ENCODE peak calls at places on chromosomes 3 and 15, in eight cellular contexts. E is Peyer's patch; T is PC-3; S is tibial nerve; G is esophagus squamous epithelium; M is hepatocyte; V is heart left ventricle; A is CD4-positive, alpha-beta memory T cell. Q is an unnamed sample. For H3K4me1, the result is how much of the 10 kb centered on the place peaks cover.

GRCh38 chr3:195895078-195895899 is 13.1 kb downstream of the TNK2 start:
- DNase-seq in G (no peak), S (no peak), E (peak), A (peak), T (peak), M (peak), V (no peak), Q (peak)

GRCh38 chr3:71066849-71067261 is 516.7 kb downstream of the FOXP1 start:
- DNase-seq in S (no peak), A (peak), T (peak), E (no peak), G (no peak), M (no peak), V (no peak), Q (no peak)

GRCh38 chr3:50345586-50345985 is at the start of gene ZMYND10:
- DNase-seq in M (peak), E (peak), T (peak), A (peak), G (no peak), V (peak), S (no peak), Q (peak)

GRCh38 chr3:178618197-178618596 is 82.0 kb downstream of the KCNMB2 start:
- DNase-seq in G (no peak), S (no peak), T (no peak), M (peak), E (no peak), A (no peak), V (no peak), Q (no peak)

GRCh38 chr15:53844634-53845033 is 85.2 kb upstream of the WDR72 start:
- DNase-seq in V (no peak), S (no peak), E (no peak), T (no peak), A (no peak), G (no peak), M (no peak), Q (no peak)

GRCh38 chr3:88038561-88038960 is 20.2 kb downstream of the CGGBP1 start:
- DNase-seq in S (no peak), G (no peak), T (no peak), E (no peak), M (no peak), V (no peak), A (no peak), Q (no peak)

GRCh38 chr3:56691165-56692000 is 8.3 kb upstream of the TASOR start:
- DNase-seq in G (no peak), A (no peak), S (no peak), V (no peak), T (peak), M (no peak), E (no peak), Q (no peak)

GRCh38 chr3:169662215-169663070 is 1.1 kb downstream of the MECOM start:
- DNase-seq in T (peak), G (no peak), M (peak), A (peak), E (peak), S (no peak), V (peak), Q (no peak)

GRCh38 chr3:98548544-98548943 is 16.8 kb downstream of the GPR15 start:
- DNase-seq in A (no peak), E (no peak), M (no peak), V (no peak), T (no peak), G (no peak), S (no peak), Q (no peak)

GRCh38 chr15:93331545-93332117 is 242.6 kb upstream of the RGMA start:
- DNase-seq in E (no peak), M (peak), V (no peak), A (no peak), T (no peak), S (no peak), G (no peak), Q (no peak)

GRCh38 chr3:124567168-124567567 is 163.1 kb upstream of the UMPS start:
- DNase-seq in V (no peak), M (no peak), S (no peak), G (no peak), T (no peak), E (no peak), A (no peak), Q (no peak)

GRCh38 chr3:64187065-64187959 is 38.0 kb downstream of the PRICKLE2 start:
- DNase-seq in E (peak), V (peak), S (no peak), G (no peak), M (peak), A (no peak), T (peak), Q (no peak)

GRCh38 chr3:171297951-171298350 is 162.3 kb downstream of the TNIK start:
- DNase-seq in S (no peak), M (no peak), G (no peak), V (no peak), E (no peak), T (no peak), A (no peak), Q (no peak)

GRCh38 chr3:12287727-12288465 is 974 bp upstream of the PPARG start:
- DNase-seq in M (peak), T (peak), S (no peak), E (peak), V (peak), G (no peak), A (no peak), Q (no peak)

GRCh38 chr3:55069950-55070349 is 142.1 kb upstream of the LRTM1 start:
- DNase-seq in G (no peak), A (no peak), S (no peak), T (no peak), V (no peak), E (no peak), M (peak), Q (no peak)

GRCh38 chr3:25480811-25481210 is 52.7 kb downstream of the RARB start:
- DNase-seq in V (no peak), S (no peak), M (no peak), G (no peak), A (no peak), E (no peak), T (no peak), Q (no peak)

GRCh38 chr3:42507751-42508335 is 5.4 kb downstream of the VIPR1 start:
- DNase-seq in M (no peak), T (no peak), G (no peak), S (no peak), V (peak), E (peak), A (no peak), Q (no peak)

GRCh38 chr3:130839815-130840214 is 54.1 kb upstream of the ATP2C1 start:
- DNase-seq in V (no peak), M (no peak), E (no peak), S (no peak), A (no peak), T (no peak), G (no peak), Q (no peak)

GRCh38 chr3:101942356-101942755 is 93.0 kb downstream of the NFKBIZ start:
- DNase-seq in S (no peak), G (no peak), T (no peak), A (no peak), M (no peak), E (no peak), V (no peak), Q (no peak)

GRCh38 chr3:172201136-172201989 is 162.0 kb downstream of the FNDC3B start:
- DNase-seq in E (peak), A (no peak), T (no peak), G (no peak), S (peak), M (peak), V (peak), Q (no peak)

GRCh38 chr3:154486949-154487348 is 57.0 kb upstream of the GPR149 start:
- DNase-seq in G (no peak), E (no peak), M (no peak), S (no peak), T (no peak), A (no peak), V (no peak), Q (no peak)

GRCh38 chr3:190172751-190173150 is 52.1 kb upstream of the P3H2 start:
- DNase-seq in G (no peak), S (no peak), E (no peak), M (no peak), A (no peak), T (peak), V (no peak), Q (no peak)

GRCh38 chr3:71511037-71511436 is 72.5 kb downstream of the FOXP1 start:
- DNase-seq in S (no peak), M (peak), T (no peak), V (no peak), E (no peak), A (no peak), G (no peak), Q (no peak)

GRCh38 chr3:85161544-85161943 is 202.8 kb downstream of the CADM2 start:
- DNase-seq in S (no peak), M (peak), E (no peak), A (no peak), V (no peak), G (no peak), T (peak), Q (no peak)

GRCh38 chr3:27616031-27616430 is 106.1 kb downstream of the EOMES start:
- DNase-seq in M (no peak), E (no peak), A (no peak), T (no peak), V (no peak), S (no peak), G (no peak), Q (no peak)

GRCh38 chr3:59469948-59470723 is 420.3 kb upstream of the CFAP20DC start:
- DNase-seq in M (no peak), S (no peak), V (no peak), T (peak), A (no peak), E (no peak), G (no peak), Q (no peak)

GRCh38 chr3:29427266-29428103 is 146.6 kb downstream of the RBMS3 start:
- DNase-seq in T (no peak), E (no peak), A (no peak), M (no peak), G (no peak), S (no peak), V (peak), Q (no peak)

GRCh38 chr3:9703736-9704342 is at the start of gene CPNE9:
- DNase-seq in G (no peak), M (no peak), V (no peak), E (no peak), T (no peak), A (no peak), S (no peak), Q (no peak)

GRCh38 chr15:41557673-41558399 is 1.2 kb upstream of the TYRO3 start:
- DNase-seq in S (peak), T (peak), E (peak), A (peak), G (no peak), V (peak), M (peak), Q (peak)

GRCh38 chr3:16513141-16514020 is at the start of gene RFTN1:
- DNase-seq in A (peak), V (peak), G (no peak), T (peak), M (peak), E (peak), S (peak), Q (peak)

GRCh38 chr3:16514021-16514700 is 662 bp upstream of the RFTN1 start:
- DNase-seq in M (no peak), S (no peak), A (no peak), G (no peak), E (no peak), V (no peak), T (no peak), Q (no peak)

GRCh38 chr3:16515885-16516420 is 2.5 kb upstream of the RFTN1 start:
- DNase-seq in T (no peak), E (no peak), S (no peak), A (no peak), G (no peak), V (no peak), M (no peak), Q (no peak)

GRCh38 chr3:16516695-16517481 is 3.4 kb upstream of the RFTN1 start:
- DNase-seq in A (no peak), G (no peak), M (peak), V (peak), T (peak), S (peak), E (peak), Q (peak)

GRCh38 chr3:16514799-16515353 is 1.4 kb upstream of the RFTN1 start:
- DNase-seq in G (no peak), A (no peak), T (no peak), M (no peak), S (no peak), E (no peak), V (no peak), Q (no peak)
- H3K4me3 ChIP-seq in G (no peak), A (no peak), T (no peak), M (no peak), S (no peak), E (no peak), V (no peak), Q (no peak)

GRCh38 chr15:63190993-63191392 is 1.6 kb downstream of the RAB8B start:
- DNase-seq in E (no peak), T (no peak), S (no peak), A (no peak), V (no peak), M (no peak), G (no peak), Q (no peak)
- H3K4me1 ChIP-seq in E (under half), T (under half), S (half or more), A (half or more), V (under half), M (under half), G (under half), Q (half or more)

GRCh38 chr3:150609988-150610387 is 6.9 kb downstream of the SELENOT start:
- DNase-seq in S (no peak), T (no peak), M (no peak), V (no peak), E (no peak), G (no peak), A (no peak), Q (no peak)
- H3K4me3 ChIP-seq in S (no peak), T (no peak), M (no peak), V (no peak), E (no peak), G (no peak), A (no peak), Q (no peak)

GRCh38 chr3:15819043-15819442 is 21.3 kb upstream of the ANKRD28 start:
- DNase-seq in E (no peak), A (no peak), S (no peak), G (no peak), T (no peak), V (no peak), M (no peak), Q (no peak)
- H3K4me1 ChIP-seq in E (under half), A (under half), S (half or more), G (under half), T (under half), V (under half), M (under half), Q (under half)

GRCh38 chr15:31236184-31237041 is 90.2 kb upstream of the KLF13 start:
- DNase-seq in A (no peak), T (peak), V (peak), G (no peak), E (peak), M (peak), S (peak), Q (no peak)
- H3K4me3 ChIP-seq in A (no peak), T (no peak), V (peak), G (peak), E (no peak), M (no peak), S (no peak), Q (no peak)